ENCODE peak calls at places on chromosomes 1 and 21, in nine cellular contexts. One of them, this sample, is unnamed.

GRCh38 chr1:217660353-217661062 is 29.4 kb downstream of the SPATA17 start:
- DNase-seq in K562: no peak
- DNase-seq in GM12878: no peak
- DNase-seq in A549: peak; percentile 71
- DNase-seq in suprapubic skin: no peak
- DNase-seq in H1: no peak
- DNase-seq in transverse colon: no peak
- DNase-seq in upper lobe of left lung: no peak
- DNase-seq in stomach: no peak
- DNase-seq in this sample: no peak

GRCh38 chr1:188243456-188243855 is 1414.7 kb downstream of the PLA2G4A start:
- DNase-seq in H1: no peak
- DNase-seq in suprapubic skin: no peak
- DNase-seq in A549: no peak
- DNase-seq in K562: no peak
- DNase-seq in upper lobe of left lung: no peak
- DNase-seq in GM12878: no peak
- DNase-seq in transverse colon: no peak
- DNase-seq in stomach: no peak
- DNase-seq in this sample: no peak

GRCh38 chr1:3740038-3740437 is 12.2 kb upstream of the CCDC27 start:
- DNase-seq in suprapubic skin: no peak
- DNase-seq in H1: no peak
- DNase-seq in upper lobe of left lung: no peak
- DNase-seq in stomach: no peak
- DNase-seq in transverse colon: no peak
- DNase-seq in A549: no peak
- DNase-seq in GM12878: no peak
- DNase-seq in K562: no peak
- DNase-seq in this sample: no peak

GRCh38 chr1:54768093-54768492 is 3.8 kb upstream of the PARS2 start:
- DNase-seq in transverse colon: peak; percentile 28
- DNase-seq in suprapubic skin: no peak
- DNase-seq in GM12878: no peak
- DNase-seq in upper lobe of left lung: no peak
- DNase-seq in H1: no peak
- DNase-seq in K562: no peak
- DNase-seq in stomach: peak; percentile 29
- DNase-seq in A549: no peak
- DNase-seq in this sample: no peak

GRCh38 chr1:18149113-18149641 is 41.6 kb downstream of the IGSF21 start:
- DNase-seq in upper lobe of left lung: no peak
- DNase-seq in stomach: no peak
- DNase-seq in K562: no peak
- DNase-seq in A549: peak; percentile 35
- DNase-seq in suprapubic skin: no peak
- DNase-seq in GM12878: no peak
- DNase-seq in H1: no peak
- DNase-seq in transverse colon: no peak
- DNase-seq in this sample: no peak

GRCh38 chr21:37041706-37042271 is 31.1 kb downstream of the PIGP start:
- DNase-seq in suprapubic skin: no peak
- DNase-seq in stomach: no peak
- DNase-seq in K562: no peak
- DNase-seq in H1: no peak
- DNase-seq in upper lobe of left lung: no peak
- DNase-seq in GM12878: no peak
- DNase-seq in transverse colon: no peak
- DNase-seq in A549: no peak
- DNase-seq in this sample: no peak

GRCh38 chr1:1596493-1597274 is 3.3 kb downstream of the FNDC10 start:
- DNase-seq in upper lobe of left lung: no peak
- DNase-seq in stomach: no peak
- DNase-seq in K562: no peak
- DNase-seq in suprapubic skin: no peak
- DNase-seq in A549: no peak
- DNase-seq in transverse colon: no peak
- DNase-seq in H1: no peak
- DNase-seq in GM12878: no peak
- DNase-seq in this sample: no peak

GRCh38 chr1:10059329-10059691 is 26.6 kb downstream of the UBE4B start:
- DNase-seq in transverse colon: no peak
- DNase-seq in H1: no peak
- DNase-seq in upper lobe of left lung: no peak
- DNase-seq in stomach: no peak
- DNase-seq in K562: no peak
- DNase-seq in A549: no peak
- DNase-seq in suprapubic skin: no peak
- DNase-seq in GM12878: no peak
- DNase-seq in this sample: no peak

GRCh38 chr1:63885899-63886298 is 112.1 kb downstream of the ROR1 start:
- DNase-seq in H1: no peak
- DNase-seq in upper lobe of left lung: no peak
- DNase-seq in stomach: no peak
- DNase-seq in suprapubic skin: no peak
- DNase-seq in K562: no peak
- DNase-seq in A549: no peak
- DNase-seq in transverse colon: no peak
- DNase-seq in GM12878: no peak
- DNase-seq in this sample: no peak

GRCh38 chr1:41695118-41695517 is 210.6 kb upstream of the EDN2 start:
- DNase-seq in upper lobe of left lung: peak; percentile 47
- DNase-seq in suprapubic skin: no peak
- DNase-seq in stomach: peak; percentile 52
- DNase-seq in GM12878: no peak
- DNase-seq in K562: no peak
- DNase-seq in H1: no peak
- DNase-seq in A549: no peak
- DNase-seq in transverse colon: peak; percentile 21
- DNase-seq in this sample: no peak

GRCh38 chr1:11485191-11485590 is 6.2 kb downstream of the DISP3 start:
- DNase-seq in K562: no peak
- DNase-seq in suprapubic skin: no peak
- DNase-seq in A549: no peak
- DNase-seq in upper lobe of left lung: no peak
- DNase-seq in transverse colon: no peak
- DNase-seq in H1: no peak
- DNase-seq in GM12878: no peak
- DNase-seq in stomach: no peak
- DNase-seq in this sample: no peak

GRCh38 chr1:81706650-81707435 is 93.9 kb upstream of the ADGRL2 start:
- DNase-seq in K562: no peak
- DNase-seq in upper lobe of left lung: no peak
- DNase-seq in transverse colon: no peak
- DNase-seq in stomach: no peak
- DNase-seq in A549: no peak
- DNase-seq in GM12878: no peak
- DNase-seq in suprapubic skin: no peak
- DNase-seq in H1: no peak
- DNase-seq in this sample: no peak

GRCh38 chr1:154423303-154423987 is 18.3 kb downstream of the IL6R start:
- DNase-seq in GM12878: no peak
- DNase-seq in upper lobe of left lung: no peak
- DNase-seq in A549: no peak
- DNase-seq in H1: no peak
- DNase-seq in transverse colon: no peak
- DNase-seq in stomach: no peak
- DNase-seq in suprapubic skin: no peak
- DNase-seq in K562: no peak
- DNase-seq in this sample: no peak

GRCh38 chr1:151945725-151946365 is 36.5 kb upstream of the THEM4 start:
- DNase-seq in H1: peak; percentile 59
- DNase-seq in K562: peak; percentile 86
- DNase-seq in suprapubic skin: peak; percentile 98
- DNase-seq in upper lobe of left lung: peak; percentile 91
- DNase-seq in GM12878: no peak
- DNase-seq in stomach: peak; percentile 73
- DNase-seq in transverse colon: peak; percentile 89
- DNase-seq in A549: peak; percentile 90
- DNase-seq in this sample: peak; percentile 76

GRCh38 chr1:63010898-63011660 is 227.1 kb downstream of the ATG4C start:
- DNase-seq in suprapubic skin: no peak
- DNase-seq in K562: no peak
- DNase-seq in stomach: no peak
- DNase-seq in A549: no peak
- DNase-seq in transverse colon: no peak
- DNase-seq in GM12878: no peak
- DNase-seq in upper lobe of left lung: no peak
- DNase-seq in H1: no peak
- DNase-seq in this sample: no peak

GRCh38 chr1:67213164-67213563 is 46.9 kb downstream of the IL23R start:
- DNase-seq in GM12878: no peak
- DNase-seq in transverse colon: no peak
- DNase-seq in upper lobe of left lung: no peak
- DNase-seq in stomach: no peak
- DNase-seq in suprapubic skin: no peak
- DNase-seq in H1: no peak
- DNase-seq in K562: peak; percentile 22
- DNase-seq in A549: peak; percentile 7
- DNase-seq in this sample: no peak

GRCh38 chr1:8118031-8118451 is 91.9 kb upstream of the ERRFI1 start:
- DNase-seq in stomach: no peak
- DNase-seq in GM12878: no peak
- DNase-seq in K562: no peak
- DNase-seq in transverse colon: no peak
- DNase-seq in suprapubic skin: no peak
- DNase-seq in A549: no peak
- DNase-seq in upper lobe of left lung: no peak
- DNase-seq in H1: no peak
- DNase-seq in this sample: no peak

GRCh38 chr1:78377356-78377928 is 113.3 kb upstream of the PTGFR start:
- DNase-seq in K562: no peak
- DNase-seq in H1: no peak
- DNase-seq in stomach: no peak
- DNase-seq in suprapubic skin: no peak
- DNase-seq in GM12878: no peak
- DNase-seq in A549: no peak
- DNase-seq in upper lobe of left lung: no peak
- DNase-seq in transverse colon: no peak
- DNase-seq in this sample: no peak

GRCh38 chr1:10399487-10399917 is 638 bp downstream of the PGD start:
- DNase-seq in H1: no peak
- DNase-seq in GM12878: no peak
- DNase-seq in A549: no peak
- DNase-seq in K562: peak; percentile 25
- DNase-seq in upper lobe of left lung: peak; percentile 52
- DNase-seq in suprapubic skin: peak; percentile 67
- DNase-seq in transverse colon: no peak
- DNase-seq in stomach: no peak
- DNase-seq in this sample: no peak

GRCh38 chr1:53121319-53122172 is 20.9 kb downstream of the SLC1A7 start:
- DNase-seq in K562: no peak
- DNase-seq in A549: no peak
- DNase-seq in transverse colon: peak; percentile 16
- DNase-seq in stomach: peak; percentile 31
- DNase-seq in GM12878: no peak
- DNase-seq in upper lobe of left lung: no peak
- DNase-seq in suprapubic skin: peak; percentile 74
- DNase-seq in H1: no peak
- DNase-seq in this sample: peak; percentile 82

GRCh38 chr1:201112173-201112731 is at the start of gene CACNA1S:
- DNase-seq in transverse colon: no peak
- DNase-seq in stomach: no peak
- DNase-seq in H1: no peak
- DNase-seq in A549: no peak
- DNase-seq in K562: no peak
- DNase-seq in upper lobe of left lung: no peak
- DNase-seq in suprapubic skin: no peak
- DNase-seq in GM12878: no peak
- DNase-seq in this sample: no peak
- TF ChIP-seq POLR2A in transverse colon: no peak
- TF ChIP-seq POLR2A in stomach: no peak
- TF ChIP-seq POLR2A in H1: no peak
- TF ChIP-seq POLR2A in A549: no peak
- TF ChIP-seq POLR2A in K562: no peak
- TF ChIP-seq POLR2A in upper lobe of left lung: no peak
- TF ChIP-seq POLR2A in suprapubic skin: no peak
- TF ChIP-seq POLR2A in GM12878: no peak
- TF ChIP-seq POLR2A in this sample: no peak

GRCh38 chr1:203120325-203121138 is 7.0 kb upstream of the ADORA1 start:
- DNase-seq in GM12878: no peak
- DNase-seq in suprapubic skin: no peak
- DNase-seq in transverse colon: no peak
- DNase-seq in upper lobe of left lung: no peak
- DNase-seq in K562: no peak
- DNase-seq in A549: no peak
- DNase-seq in stomach: no peak
- DNase-seq in H1: peak; percentile 36
- DNase-seq in this sample: no peak
- TF ChIP-seq EP300 in GM12878: no peak
- TF ChIP-seq EP300 in suprapubic skin: no peak
- TF ChIP-seq EP300 in transverse colon: no peak
- TF ChIP-seq EP300 in upper lobe of left lung: no peak
- TF ChIP-seq EP300 in K562: no peak
- TF ChIP-seq EP300 in A549: no peak
- TF ChIP-seq EP300 in stomach: no peak
- TF ChIP-seq EP300 in H1: no peak
- TF ChIP-seq EP300 in this sample: no peak

DNA sequence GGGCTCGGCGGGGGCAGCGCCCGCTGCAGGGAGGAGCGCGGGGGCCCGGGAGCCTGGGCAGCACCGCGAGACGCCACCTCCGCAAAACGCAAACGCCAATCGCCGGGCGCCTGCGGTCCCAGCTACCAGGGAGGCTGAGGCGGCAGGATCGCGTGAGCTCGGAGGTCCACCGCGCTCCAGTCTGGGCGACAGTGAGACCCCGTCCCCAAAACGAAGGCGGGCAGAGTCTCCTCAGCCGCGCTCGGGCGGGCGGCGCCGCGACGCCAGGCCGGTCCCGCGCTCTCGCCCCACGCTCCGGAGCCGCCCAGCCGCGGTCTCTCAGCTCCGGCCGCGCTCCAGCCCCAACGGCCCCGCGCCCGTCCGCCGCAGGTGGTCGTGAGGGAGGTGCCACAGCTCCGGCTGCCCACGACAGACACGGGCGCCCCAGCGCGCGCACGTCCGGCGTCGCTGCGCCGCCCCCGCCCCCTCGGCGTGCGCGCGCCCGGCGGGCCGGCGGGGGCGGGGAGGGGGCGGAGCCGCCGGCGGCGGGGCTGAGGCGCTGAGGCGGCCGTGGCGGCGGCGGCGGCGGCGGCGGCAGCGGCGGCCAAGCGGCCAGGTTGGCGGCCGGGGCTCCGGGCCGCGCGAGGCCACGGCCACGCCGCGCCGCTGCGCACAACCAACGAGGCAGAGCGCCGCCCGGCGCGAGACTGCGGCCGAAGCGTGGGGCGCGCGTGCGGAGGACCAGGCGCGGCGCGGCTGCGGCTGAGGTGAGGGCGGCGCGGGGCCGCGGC is at the start of gene ADARB1:
- DNase-seq in stomach: peak; percentile 59
- DNase-seq in transverse colon: peak; percentile 57
- DNase-seq in upper lobe of left lung: peak; percentile 50
- DNase-seq in A549: peak; percentile 31
- DNase-seq in suprapubic skin: no peak
- DNase-seq in K562: peak; percentile 96
- DNase-seq in GM12878: no peak
- DNase-seq in H1: peak; percentile 85
- DNase-seq in this sample: peak; percentile 78
- TF ChIP-seq POLR2A in stomach: no peak
- TF ChIP-seq POLR2A in transverse colon: no peak
- TF ChIP-seq POLR2A in upper lobe of left lung: peak; percentile 83
- TF ChIP-seq POLR2A in A549: peak; percentile 65
- TF ChIP-seq POLR2A in suprapubic skin: no peak
- TF ChIP-seq POLR2A in K562: peak; percentile 53
- TF ChIP-seq POLR2A in GM12878: peak; percentile 76
- TF ChIP-seq POLR2A in H1: peak; percentile 73
- TF ChIP-seq POLR2A in this sample: peak; percentile 59

GRCh38 chr1:15214507-15214906 is 32.5 kb upstream of the FHAD1 start:
- DNase-seq in A549: no peak
- DNase-seq in upper lobe of left lung: no peak
- DNase-seq in K562: no peak
- DNase-seq in GM12878: no peak
- DNase-seq in suprapubic skin: no peak
- DNase-seq in stomach: no peak
- DNase-seq in H1: no peak
- DNase-seq in transverse colon: peak; percentile 36
- DNase-seq in this sample: peak; percentile 91
- TF ChIP-seq EP300 in A549: no peak
- TF ChIP-seq EP300 in upper lobe of left lung: no peak
- TF ChIP-seq EP300 in K562: no peak
- TF ChIP-seq EP300 in GM12878: no peak
- TF ChIP-seq EP300 in suprapubic skin: no peak
- TF ChIP-seq EP300 in stomach: no peak
- TF ChIP-seq EP300 in H1: no peak
- TF ChIP-seq EP300 in transverse colon: no peak
- TF ChIP-seq EP300 in this sample: no peak